ENCODE peak calls at places on chromosomes 16 and 17, in four cellular contexts. Y, H, M and V are unnamed samples.

GRCh38 chr16:86619263-86619935 is 41.0 kb downstream of the FOXL1 start:
- DNase-seq in Y (no peak), H (no peak), M (no peak), V (peak)

GRCh38 chr17:18021372-18021771 is 17.6 kb downstream of the ATPAF2 start:
- DNase-seq in Y (no peak), H (no peak), M (no peak), V (no peak)

GRCh38 chr17:57344261-57344660 is 87.9 kb downstream of the MSI2 start:
- DNase-seq in Y (no peak), H (no peak), M (no peak), V (no peak)

GRCh38 chr17:3794890-3795757 is 5.9 kb downstream of the ITGAE start:
- DNase-seq in Y (no peak), H (no peak), M (no peak), V (no peak)

GRCh38 chr16:4936181-4936990 is 562 bp downstream of the PPL start:
- DNase-seq in Y (no peak), H (peak), M (no peak), V (no peak)

GRCh38 chr17:61786088-61786487 is 77.2 kb downstream of the BRIP1 start:
- DNase-seq in Y (no peak), H (no peak), M (no peak), V (no peak)

GRCh38 chr17:17300624-17301568 is 2.3 kb upstream of the NT5M start:
- DNase-seq in Y (peak), H (no peak), M (no peak), V (peak)

GRCh38 chr16:85926370-85926769 is 27.4 kb downstream of the IRF8 start:
- DNase-seq in Y (no peak), H (no peak), M (no peak), V (no peak)

GRCh38 chr16:7315813-7316212 is 16.8 kb upstream of the RBFOX1 start:
- DNase-seq in Y (no peak), H (no peak), M (no peak), V (no peak)

GRCh38 chr16:4675864-4676786 is 17.2 kb upstream of the NUDT16L1 start:
- DNase-seq in Y (peak), H (no peak), M (no peak), V (no peak)

GRCh38 chr17:81291662-81292061 is 3.4 kb downstream of the SLC38A10 start:
- DNase-seq in Y (peak), H (peak), M (no peak), V (no peak)

GRCh38 chr17:64443086-64443760 is 5.7 kb upstream of the MILR1 start:
- DNase-seq in Y (no peak), H (peak), M (no peak), V (no peak)

GRCh38 chr16:89936508-89936907 is 12.0 kb upstream of the DEF8 start:
- DNase-seq in Y (no peak), H (no peak), M (no peak), V (no peak)

GRCh38 chr17:56690441-56691291 is 97.2 kb downstream of the NOG start:
- DNase-seq in Y (no peak), H (no peak), M (no peak), V (no peak)

GRCh38 chr16:27636453-27637200 is 86.7 kb downstream of the KATNIP start:
- DNase-seq in Y (no peak), H (no peak), M (no peak), V (no peak)

GRCh38 chr17:80738020-80738380 is 193.4 kb downstream of the RPTOR start:
- DNase-seq in Y (no peak), H (no peak), M (no peak), V (no peak)

GRCh38 chr17:19346351-19347255 is 15.9 kb downstream of the B9D1 start:
- DNase-seq in Y (peak), H (peak), M (peak), V (no peak)

GRCh38 chr17:29590979-29591736 is 1.7 kb upstream of the GIT1 start:
- DNase-seq in Y (no peak), H (no peak), M (no peak), V (no peak)

GRCh38 chr17:42817866-42818265 is 6.2 kb downstream of the BECN1 start:
- DNase-seq in Y (no peak), H (no peak), M (no peak), V (no peak)

GRCh38 chr17:36600936-36601302 is 464 bp upstream of the MRM1 start:
- DNase-seq in Y (no peak), H (no peak), M (no peak), V (no peak)

GRCh38 chr17:2736956-2737355 is 12.5 kb downstream of the CCDC92B start:
- DNase-seq in Y (no peak), H (no peak), M (no peak), V (no peak)

GRCh38 chr16:2142942-2143868 is 5.2 kb upstream of the RAB26 start:
- DNase-seq in Y (no peak), H (no peak), M (no peak), V (no peak)

GRCh38 chr16:81996664-81997529 is 14.4 kb downstream of the SDR42E1 start:
- DNase-seq in Y (peak), H (peak), M (peak), V (no peak)

GRCh38 chr16:73065617-73066313 is 17.8 kb upstream of the ZFHX3 start:
- DNase-seq in Y (no peak), H (no peak), M (no peak), V (no peak)

GRCh38 chr17:28279411-28279810 is 39.6 kb upstream of the TMEM97 start:
- DNase-seq in Y (no peak), H (no peak), M (no peak), V (no peak)

GRCh38 chr17:20926532-20926931 is 116.3 kb downstream of the USP22 start:
- DNase-seq in Y (no peak), H (peak), M (no peak), V (no peak)

DNA sequence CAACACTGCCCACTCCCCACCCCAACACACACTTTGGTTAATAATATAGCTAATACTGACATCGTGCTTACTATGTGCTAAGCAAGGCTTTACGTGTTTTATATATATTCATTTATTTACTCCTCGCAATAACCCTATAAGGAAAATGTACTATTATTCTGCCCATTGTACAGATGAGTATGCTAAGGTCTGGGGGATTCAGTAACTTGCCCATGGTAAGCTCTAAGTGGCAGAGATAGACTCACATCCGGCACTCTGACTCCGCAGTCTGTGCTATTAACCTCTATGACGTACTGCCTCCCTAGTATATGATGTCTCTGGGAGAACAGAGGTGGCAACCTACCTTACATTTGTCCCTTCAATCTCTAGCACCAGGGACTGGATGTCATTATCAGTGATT is 12.7 kb downstream of the CFAP20 start:
- DNase-seq in Y (no peak), H (no peak), M (no peak), V (no peak)
- H3K4me3 ChIP-seq in Y (no peak), H (no peak), M (no peak), V (no peak)

DNA sequence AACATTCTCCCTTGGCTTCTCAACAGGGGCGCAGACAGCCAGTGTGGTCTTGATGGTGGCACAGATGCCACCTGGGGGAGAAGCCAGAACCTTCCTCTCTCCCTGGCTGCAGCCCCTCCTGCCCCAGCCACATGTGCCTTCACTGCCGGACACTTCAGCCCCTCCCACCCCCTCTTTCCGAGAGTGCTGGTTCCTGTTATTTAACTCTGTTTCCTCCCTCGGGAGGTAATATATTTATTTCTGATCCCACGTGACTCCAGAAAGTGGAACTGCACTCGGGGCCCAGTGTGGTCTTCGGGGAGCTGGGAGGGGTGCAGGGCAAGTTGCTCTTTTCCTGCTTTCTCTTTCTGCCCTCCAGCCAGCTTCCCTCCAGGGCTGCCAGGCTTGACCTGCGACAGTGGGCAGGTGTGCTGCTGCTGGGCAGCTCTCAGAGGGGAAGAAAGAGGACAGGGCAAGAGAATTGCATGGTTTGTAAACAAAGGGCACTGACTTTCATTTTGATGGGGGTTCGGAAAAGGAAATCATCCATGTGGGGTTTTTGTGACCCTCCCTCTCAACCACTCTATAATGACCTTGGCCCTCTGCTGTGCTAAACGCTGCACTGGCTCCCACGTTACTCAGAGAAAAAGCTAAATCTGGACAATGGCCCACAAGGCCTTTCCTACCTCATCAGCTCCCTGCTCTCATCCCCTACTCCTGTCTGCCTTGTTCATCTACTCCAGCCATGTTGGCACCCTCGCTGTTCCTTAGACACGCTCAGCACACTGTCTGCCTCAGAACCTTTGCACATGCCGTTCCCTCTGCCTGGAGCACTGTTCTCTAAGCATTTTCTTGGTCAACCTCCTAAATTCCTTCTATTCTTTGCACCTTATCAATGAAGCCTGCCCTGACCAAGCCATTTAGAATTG is 8.2 kb upstream of the CIITA start:
- DNase-seq in Y (peak), H (no peak), M (no peak), V (no peak)
- H3K4me3 ChIP-seq in Y (peak), H (no peak), M (no peak), V (no peak)

GRCh38 chr17:6668219-6668618 is 16.7 kb downstream of the C17orf100 start:
- DNase-seq in Y (no peak), H (no peak), M (no peak), V (no peak)
- H3K4me3 ChIP-seq in Y (no peak), H (no peak), M (no peak), V (no peak)

GRCh38 chr17:76376318-76377133 is 7.9 kb upstream of the SPHK1 start:
- DNase-seq in Y (no peak), H (no peak), M (no peak), V (no peak)
- H3K4me3 ChIP-seq in Y (no peak), H (no peak), M (no peak), V (no peak)

GRCh38 chr16:14286381-14287230 is 215.5 kb downstream of the MRTFB start:
- DNase-seq in Y (no peak), H (no peak), M (no peak), V (no peak)

GRCh38 chr16:14283786-14284185 is 212.7 kb downstream of the MRTFB start:
- DNase-seq in Y (no peak), H (no peak), M (no peak), V (no peak)

GRCh38 chr16:14284930-14285541 is 213.9 kb downstream of the MRTFB start:
- DNase-seq in Y (no peak), H (peak), M (no peak), V (peak)

GRCh38 chr16:14285542-14286380 is 214.6 kb downstream of the MRTFB start:
- DNase-seq in Y (peak), H (peak), M (peak), V (peak)

DNA sequence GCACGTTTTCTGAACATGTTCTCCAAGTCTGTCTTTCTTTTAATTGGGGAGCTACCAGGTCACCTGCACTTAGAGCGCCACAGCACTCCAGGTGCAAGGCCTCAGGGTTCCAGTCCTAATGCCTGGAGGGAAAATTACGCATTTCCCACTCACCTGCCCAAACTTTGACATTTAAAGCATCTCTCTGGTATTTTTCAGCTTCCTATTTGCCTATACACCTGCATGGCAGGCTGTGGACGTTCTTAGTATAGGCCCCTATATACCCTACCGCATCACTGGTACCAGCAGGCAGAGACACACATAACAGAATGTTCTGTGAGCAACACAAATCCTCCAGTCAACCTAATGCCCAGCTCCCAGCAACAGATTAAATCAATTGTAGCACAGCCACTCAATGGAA is 213.3 kb downstream of the MRTFB start:
- DNase-seq in Y (no peak), H (no peak), M (no peak), V (no peak)
- H3K4me3 ChIP-seq in Y (peak), H (peak), M (peak), V (no peak)